ENCODE peak calls at places on chromosome 11, in nine cellular contexts. Y, S, K, E, T, P, H, F and Z are unnamed samples.
A peak's percentile ranks its signal among the peaks of the same experiment; 100 is the strongest.

GRCh38 chr11:19508166-19508565 is 204.5 kb upstream of the NAV2 start:
- DNase-seq in E (no peak), H (no peak), Y (peak; percentile 48), S (no peak), K (no peak), T (no peak), P (no peak), F (peak; percentile 67), Z (no peak)

GRCh38 chr11:75420224-75421034 is 12.6 kb downstream of the KLHL35 start:
- DNase-seq in H (no peak), T (no peak), S (no peak), P (no peak), Y (no peak), F (no peak), E (no peak), K (no peak), Z (no peak)

GRCh38 chr11:43316451-43316850 is 4.7 kb downstream of the API5 start:
- DNase-seq in K (no peak), P (peak; percentile 17), E (no peak), T (peak; percentile 55), F (no peak), H (no peak), Y (no peak), S (no peak), Z (peak; percentile 42)

GRCh38 chr11:33941637-33942160 is 49.8 kb upstream of the LMO2 start:
- DNase-seq in E (no peak), Y (no peak), P (no peak), S (no peak), F (no peak), K (no peak), H (no peak), T (no peak), Z (no peak)

GRCh38 chr11:114886644-114887259 is 208.4 kb downstream of the NXPE2 start:
- DNase-seq in F (no peak), E (no peak), P (no peak), H (no peak), Y (no peak), T (no peak), K (no peak), S (no peak), Z (no peak)

GRCh38 chr11:129655247-129655832 is 160.3 kb upstream of the TMEM45B start:
- DNase-seq in Y (no peak), K (no peak), T (no peak), P (no peak), S (no peak), H (no peak), F (no peak), E (no peak), Z (no peak)

GRCh38 chr11:4050137-4050536 is 44.5 kb upstream of the RRM1 start:
- DNase-seq in F (no peak), P (no peak), K (no peak), Y (no peak), T (no peak), S (no peak), E (no peak), H (no peak), Z (no peak)

GRCh38 chr11:132644511-132644910 is 887.8 kb downstream of the OPCML start:
- DNase-seq in T (no peak), Y (no peak), E (no peak), H (no peak), P (no peak), F (no peak), S (peak; percentile 95), K (no peak), Z (no peak)

GRCh38 chr11:110901441-110901840 is 189.2 kb upstream of the ARHGAP20 start:
- DNase-seq in T (no peak), P (no peak), K (no peak), S (no peak), Y (no peak), E (no peak), F (no peak), H (no peak), Z (no peak)

GRCh38 chr11:96257972-96258951 is 84.7 kb downstream of the MAML2 start:
- DNase-seq in S (no peak), E (no peak), K (no peak), T (peak; percentile 43), H (no peak), Y (no peak), P (peak; percentile 79), F (no peak), Z (peak; percentile 36)

GRCh38 chr11:73187854-73188253 is 30.2 kb upstream of the P2RY2 start:
- DNase-seq in K (no peak), H (no peak), F (no peak), S (no peak), E (no peak), Y (no peak), T (no peak), P (no peak), Z (no peak)

GRCh38 chr11:1827095-1827797 is 7.5 kb upstream of the SYT8 start:
- DNase-seq in S (peak; percentile 46), F (peak; percentile 41), T (no peak), E (peak; percentile 91), Y (peak; percentile 63), H (no peak), K (no peak), P (no peak), Z (peak; percentile 41)